ENCODE peak calls at places on chromosome 14, in six cellular contexts. D, W, M, U, O and I are unnamed samples.

GRCh38 chr14:59707778-59708635 is 131.4 kb upstream of the CCDC175 start:
- DNase-seq in D (no peak), W (no peak), M (no peak), U (no peak), O (peak; percentile 24), I (no peak)

GRCh38 chr14:90274808-90275454 is 18.6 kb downstream of the PSMC1 start:
- DNase-seq in D (no peak), W (no peak), M (no peak), U (peak; percentile 16), O (peak; percentile 91), I (peak; percentile 54)

GRCh38 chr14:21070610-21071224 is 613 bp downstream of the ARHGEF40 start:
- DNase-seq in D (no peak), W (peak; percentile 70), M (no peak), U (peak; percentile 68), O (peak; percentile 10), I (peak; percentile 61)

GRCh38 chr14:101255765-101256125 is 305.6 kb upstream of the DIO3 start:
- DNase-seq in D (no peak), W (no peak), M (no peak), U (no peak), O (no peak), I (no peak)

GRCh38 chr14:61355892-61356325 is 34.5 kb downstream of the PRKCH start:
- DNase-seq in D (no peak), W (no peak), M (no peak), U (peak; percentile 41), O (peak; percentile 100), I (peak; percentile 92)

GRCh38 chr14:95533391-95533821 is 1.4 kb upstream of the GLRX5 start:
- DNase-seq in D (no peak), W (no peak), M (no peak), U (peak; percentile 51), O (peak; percentile 76), I (peak; percentile 78)

GRCh38 chr14:59101441-59101840 is 87.0 kb upstream of the DAAM1 start:
- DNase-seq in D (no peak), W (no peak), M (no peak), U (no peak), O (no peak), I (no peak)

GRCh38 chr14:32104803-32105202 is 27.7 kb downstream of the ARHGAP5 start:
- DNase-seq in D (no peak), W (no peak), M (no peak), U (no peak), O (no peak), I (no peak)

GRCh38 chr14:92277031-92277430 is 45.9 kb upstream of the SLC24A4 start:
- DNase-seq in D (no peak), W (no peak), M (no peak), U (no peak), O (no peak), I (no peak)